ENCODE peak calls at places on chromosomes 2 and 18, in nine cellular contexts. C, Q, X, O, N, D, F, M and B are unnamed samples.

GRCh38 chr18:22674300-22674699 is 256.6 kb upstream of the CTAGE1 start:
- DNase-seq in O (no peak), M (no peak), F (peak), N (no peak), C (no peak), X (no peak), Q (no peak), D (no peak), B (no peak)

GRCh38 chr2:38750793-38751042 is 443 bp downstream of the SRSF7 start:
- DNase-seq in O (peak), F (peak), N (peak), M (peak), Q (no peak), X (peak), C (peak), D (peak), B (peak)

GRCh38 chr2:226079186-226079585 is 679.7 kb downstream of the NYAP2 start:
- DNase-seq in N (no peak), C (no peak), Q (no peak), F (no peak), X (no peak), M (no peak), D (no peak), O (no peak), B (no peak)

GRCh38 chr2:42908538-42909200 is 116.3 kb upstream of the HAAO start:
- DNase-seq in Q (no peak), F (no peak), M (no peak), D (no peak), O (no peak), X (no peak), N (peak), C (no peak), B (no peak)

GRCh38 chr18:25349926-25350560 is 1.9 kb downstream of the ZNF521 start:
- DNase-seq in D (peak), F (no peak), X (no peak), Q (no peak), O (peak), N (peak), C (no peak), M (no peak), B (no peak)

GRCh38 chr2:214706986-214707385 is 102.5 kb downstream of the BARD1 start:
- DNase-seq in O (peak), D (peak), N (no peak), F (no peak), M (no peak), C (no peak), Q (no peak), X (no peak), B (no peak)

GRCh38 chr18:27363918-27364317 is 178.8 kb upstream of the CHST9 start:
- DNase-seq in N (no peak), F (peak), O (peak), X (no peak), Q (no peak), C (no peak), M (no peak), D (peak), B (no peak)

GRCh38 chr18:36374262-36374661 is 76.7 kb downstream of the FHOD3 start:
- DNase-seq in X (no peak), D (no peak), C (no peak), Q (no peak), O (no peak), M (no peak), N (no peak), F (no peak), B (no peak)

GRCh38 chr2:184155791-184156190 is 442.5 kb upstream of the ZNF804A start:
- DNase-seq in F (no peak), M (no peak), D (no peak), X (no peak), N (no peak), C (no peak), O (no peak), Q (no peak), B (no peak)

GRCh38 chr18:52636536-52636935 is 296.5 kb downstream of the DCC start:
- DNase-seq in D (peak), M (no peak), F (no peak), N (no peak), O (no peak), C (no peak), X (no peak), Q (peak), B (no peak)

GRCh38 chr2:232321817-232322559 is 56.6 kb upstream of the ALPP start:
- DNase-seq in X (no peak), F (no peak), D (no peak), C (no peak), N (peak), M (no peak), O (no peak), Q (no peak), B (no peak)

GRCh38 chr2:171482308-171482707 is 40.0 kb upstream of the CYBRD1 start:
- DNase-seq in O (no peak), F (no peak), M (no peak), C (no peak), D (no peak), Q (no peak), X (no peak), N (no peak), B (no peak)

GRCh38 chr2:118696786-118697465 is 150.5 kb downstream of the EN1 start:
- DNase-seq in O (peak), N (no peak), Q (no peak), D (peak), F (no peak), X (no peak), M (no peak), C (no peak), B (no peak)

GRCh38 chr2:232418466-232419244 is 12.0 kb downstream of the ALPG start:
- DNase-seq in M (no peak), D (peak), F (no peak), Q (no peak), C (no peak), N (peak), X (no peak), O (peak), B (no peak)

GRCh38 chr18:58303363-58303762 is 259.3 kb downstream of the NEDD4L start:
- DNase-seq in F (no peak), O (no peak), D (no peak), X (no peak), M (no peak), Q (no peak), N (no peak), C (peak), B (no peak)

GRCh38 chr18:80033181-80034067 is 810 bp upstream of the RBFA start:
- DNase-seq in M (no peak), F (no peak), D (no peak), O (no peak), N (no peak), X (no peak), C (no peak), Q (peak), B (no peak)

GRCh38 chr2:240579771-240580614 is 6.5 kb upstream of the CAPN10 start:
- DNase-seq in O (no peak), X (peak), N (no peak), D (peak), Q (no peak), C (peak), M (no peak), F (peak), B (no peak)

GRCh38 chr2:222989431-222989830 is 62.6 kb upstream of the KCNE4 start:
- DNase-seq in X (no peak), C (no peak), O (no peak), Q (no peak), F (no peak), M (no peak), D (no peak), N (no peak), B (no peak)

GRCh38 chr18:25281522-25281921 is 70.4 kb downstream of the ZNF521 start:
- DNase-seq in C (no peak), D (no peak), Q (no peak), O (no peak), M (no peak), X (no peak), F (no peak), N (no peak), B (no peak)

GRCh38 chr2:134287323-134287722 is 33.5 kb downstream of the MGAT5 start:
- DNase-seq in O (no peak), F (no peak), C (peak), D (no peak), M (no peak), Q (no peak), X (no peak), N (no peak), B (no peak)

GRCh38 chr2:207911856-207912255 is 113.5 kb downstream of the PLEKHM3 start:
- DNase-seq in N (no peak), M (no peak), Q (no peak), C (no peak), O (no peak), X (no peak), D (no peak), F (no peak), B (no peak)

GRCh38 chr2:72759755-72760154 is 66.1 kb downstream of the EXOC6B start:
- DNase-seq in N (no peak), M (no peak), F (no peak), Q (no peak), O (no peak), X (no peak), C (no peak), D (no peak), B (no peak)

GRCh38 chr2:224612581-224612980 is 27.4 kb upstream of the CUL3 start:
- DNase-seq in F (no peak), C (no peak), D (no peak), M (no peak), O (no peak), X (no peak), Q (no peak), N (no peak), B (no peak)

GRCh38 chr2:160194351-160194750 is 5.7 kb downstream of the ITGB6 start:
- DNase-seq in F (no peak), D (no peak), O (no peak), Q (no peak), M (no peak), N (no peak), X (no peak), C (no peak), B (no peak)

GRCh38 chr2:73970850-73971471 is 13.7 kb upstream of the TET3 start:
- DNase-seq in D (no peak), Q (no peak), X (peak), F (no peak), M (no peak), O (peak), N (peak), C (peak), B (peak)

GRCh38 chr18:61579581-61579980 is 246.4 kb downstream of the CDH20 start:
- DNase-seq in C (no peak), O (no peak), F (no peak), N (no peak), M (no peak), X (no peak), Q (no peak), D (peak), B (no peak)

GRCh38 chr18:79927597-79928562 is 23.6 kb downstream of the SLC66A2 start:
- DNase-seq in D (no peak), C (no peak), X (no peak), Q (no peak), F (no peak), O (no peak), M (no peak), N (peak), B (no peak)

GRCh38 chr2:235641956-235642355 is 148.1 kb downstream of the AGAP1 start:
- DNase-seq in N (no peak), F (no peak), M (no peak), D (peak), X (no peak), O (no peak), C (no peak), Q (no peak), B (no peak)

GRCh38 chr2:175169191-175169590 is 1.2 kb upstream of the ATF2 start:
- DNase-seq in D (peak), O (no peak), M (no peak), X (no peak), N (no peak), C (no peak), Q (no peak), F (no peak), B (no peak)